ENCODE peak calls at places on chromosomes 11 and 22, in four cellular contexts. J is EH; Q is activated naive CD4-positive, alpha-beta T cell treated with Interleukin-2 at 50 U/mL for 16 hours; W is NCI-H1417. S is an unnamed sample.

GRCh38 chr11:32478277-32478731 is 43.0 kb upstream of the WT1 start:
- DNase-seq in J (no peak), W (no peak), Q (no peak), S (no peak)

GRCh38 chr11:9280655-9281301 is 15.6 kb upstream of the DENND5A start:
- DNase-seq in W (peak; percentile 44), Q (peak; percentile 57), J (peak; percentile 73), S (peak; percentile 83)

GRCh38 chr11:69012092-69013008 is 696 bp downstream of the MRGPRF start:
- DNase-seq in J (peak; percentile 63), Q (no peak), W (no peak), S (no peak)

GRCh38 chr22:22893891-22894739 is 6.5 kb downstream of the IGLL5 start:
- DNase-seq in W (no peak), J (no peak), Q (no peak), S (no peak)

GRCh38 chr11:40168461-40168860 is 1291.0 kb downstream of the LRRC4C start:
- DNase-seq in Q (no peak), W (no peak), J (no peak), S (no peak)

GRCh38 chr11:111591187-111591960 is 10.9 kb upstream of the SIK2 start:
- DNase-seq in W (no peak), J (no peak), Q (no peak), S (no peak)

GRCh38 chr11:83583953-83584352 is 297.8 kb upstream of the CCDC90B start:
- DNase-seq in J (peak; percentile 83), W (no peak), Q (no peak), S (no peak)

GRCh38 chr11:119389611-119390254 is 8.2 kb upstream of the USP2 start:
- DNase-seq in W (peak; percentile 12), Q (no peak), J (no peak), S (peak; percentile 43)

GRCh38 chr11:120344302-120345004 is 8.2 kb downstream of the ARHGEF12 start:
- DNase-seq in W (no peak), J (peak; percentile 71), Q (peak; percentile 15), S (peak; percentile 85)

GRCh38 chr11:86513746-86514373 is 139.2 kb downstream of the CCDC81 start:
- DNase-seq in Q (no peak), W (no peak), J (peak; percentile 30), S (no peak)

GRCh38 chr22:40953446-40953845 is 2.3 kb downstream of the RBX1 start:
- DNase-seq in W (no peak), Q (no peak), J (peak; percentile 53), S (no peak)

GRCh38 chr11:95365346-95365745 is 134.3 kb upstream of the SESN3 start:
- DNase-seq in Q (no peak), J (no peak), W (no peak), S (no peak)

GRCh38 chr22:19596680-19597398 is 72.6 kb upstream of the CLDN5 start:
- DNase-seq in J (no peak), W (no peak), Q (no peak), S (no peak)

GRCh38 chr11:115980336-115980735 is 476.1 kb upstream of the CADM1 start:
- DNase-seq in Q (no peak), J (no peak), W (no peak), S (no peak)

GRCh38 chr11:114059278-114059983 is at the start of gene ZBTB16:
- DNase-seq in J (no peak), Q (peak; percentile 62), W (peak; percentile 45), S (peak; percentile 70)

GRCh38 chr11:34890812-34891211 is 25.4 kb downstream of the APIP start:
- DNase-seq in Q (no peak), W (peak; percentile 21), J (peak; percentile 51), S (no peak)

S was measured in activated CD8-positive, alpha-beta T cell treated with anti-CD3 and anti-CD28 coated beads, Interleukin-2, amount 10 ng/mL, durations not matched to agents 7 days and 5 days.